ENCODE peak calls at places on chromosomes 1 and 21, in seven cellular contexts. I is stimulated activated CD4-positive, alpha-beta T cell treated with anti-CD3 and anti-CD28 coated beads, Interleukin-4, amount 100 ng/mL, for 1 hour; E is midbrain; M is T-helper 9 cell; X is T follicular helper cell; R is occipital lobe; Q is stomach. V is an unnamed sample.

GRCh38 chr21:26099610-26100219 is 70.9 kb downstream of the APP start:
- DNase-seq in I (no peak), E (peak), M (no peak), X (no peak), R (no peak), Q (no peak), V (no peak)

GRCh38 chr1:12580054-12580887 is 37.7 kb downstream of the DHRS3 start:
- DNase-seq in I (no peak), E (no peak), M (no peak), X (no peak), R (no peak), Q (no peak), V (no peak)

GRCh38 chr1:59686170-59686569 is 128.6 kb upstream of the HOOK1 start:
- DNase-seq in I (no peak), E (no peak), M (no peak), X (no peak), R (no peak), Q (no peak), V (no peak)

GRCh38 chr1:26336477-26337205 is 17.3 kb downstream of the CRYBG2 start:
- DNase-seq in I (peak), E (no peak), M (peak), X (peak), R (no peak), Q (peak), V (no peak)

GRCh38 chr1:180860535-180860934 is 52.2 kb upstream of the KIAA1614 start:
- DNase-seq in I (no peak), E (no peak), M (no peak), X (no peak), R (no peak), Q (no peak), V (no peak)

GRCh38 chr21:21085206-21085605 is 87.0 kb downstream of the NCAM2 start:
- DNase-seq in I (no peak), E (peak), M (no peak), X (no peak), R (no peak), Q (no peak), V (no peak)

GRCh38 chr1:149884433-149885363 is 14.7 kb upstream of the BOLA1 start:
- DNase-seq in I (no peak), E (peak), M (no peak), X (no peak), R (no peak), Q (no peak), V (no peak)

GRCh38 chr1:43452789-43453441 is 816 bp downstream of the HYI start:
- DNase-seq in I (no peak), E (peak), M (no peak), X (no peak), R (no peak), Q (peak), V (no peak)

GRCh38 chr1:156165083-156165482 is 11.7 kb downstream of the SEMA4A start:
- DNase-seq in I (no peak), E (no peak), M (no peak), X (no peak), R (no peak), Q (no peak), V (no peak)

GRCh38 chr1:156898151-156898550 is 4.6 kb downstream of the PEAR1 start:
- DNase-seq in I (no peak), E (no peak), M (no peak), X (no peak), R (no peak), Q (peak), V (no peak)

GRCh38 chr1:43300661-43301094 is at the start of gene TIE1:
- DNase-seq in I (no peak), E (no peak), M (no peak), X (no peak), R (no peak), Q (no peak), V (no peak)

GRCh38 chr1:214506972-214507431 is 44.4 kb downstream of the PTPN14 start:
- DNase-seq in I (no peak), E (no peak), M (no peak), X (no peak), R (no peak), Q (peak), V (no peak)

GRCh38 chr1:42957880-42958487 is 684 bp downstream of the SLC2A1 start:
- DNase-seq in I (peak), E (peak), M (peak), X (peak), R (peak), Q (peak), V (peak)

GRCh38 chr1:233738850-233739249 is 124.9 kb downstream of the KCNK1 start:
- DNase-seq in I (no peak), E (no peak), M (no peak), X (no peak), R (no peak), Q (no peak), V (no peak)